ENCODE peak calls at places on chromosomes 12 and 14, in four cellular contexts. K is adipocyte; G is EL; U is CD8-positive, alpha-beta memory T cell. C is an unnamed sample.

GRCh38 chr14:95210699-95211098 is 53.4 kb upstream of the DICER1 start:
- DNase-seq in U (no peak), K (no peak), G (no peak), C (no peak)

GRCh38 chr12:48349471-48349870 is 1.2 kb downstream of the ZNF641 start:
- DNase-seq in K (peak; percentile 60), G (no peak), U (no peak), C (no peak)

GRCh38 chr14:103395245-103395644 is 10.0 kb downstream of the MARK3 start:
- DNase-seq in G (peak; percentile 71), K (peak; percentile 61), U (no peak), C (no peak)

GRCh38 chr14:94748667-94749347 is 21.1 kb downstream of the GSC start:
- DNase-seq in U (no peak), G (peak; percentile 15), K (peak; percentile 23), C (no peak)

GRCh38 chr12:101695698-101696097 is 1.7 kb upstream of the CHPT1 start:
- DNase-seq in G (peak; percentile 13), K (no peak), U (no peak), C (no peak)

GRCh38 chr14:38257500-38257899 is 1.6 kb upstream of the CLEC14A start:
- DNase-seq in K (no peak), G (peak; percentile 18), U (no peak), C (no peak)

GRCh38 chr12:89348894-89349669 is 3.2 kb downstream of the DUSP6 start:
- DNase-seq in U (no peak), K (no peak), G (no peak), C (no peak)

GRCh38 chr14:68979722-68980552 is 835 bp upstream of the ACTN1 start:
- DNase-seq in K (peak; percentile 74), U (no peak), G (peak; percentile 54), C (peak; percentile 59)

GRCh38 chr12:104050436-104050835 is 449 bp upstream of the GLT8D2 start:
- DNase-seq in U (no peak), G (peak; percentile 23), K (peak; percentile 53), C (no peak)

GRCh38 chr12:71967176-71967575 is 28.5 kb downstream of the TPH2 start:
- DNase-seq in K (no peak), U (no peak), G (no peak), C (no peak)

GRCh38 chr12:105332925-105333324 is 2.4 kb downstream of the C12orf75 start:
- DNase-seq in K (no peak), U (no peak), G (no peak), C (no peak)

GRCh38 chr14:60094306-60094897 is 2.7 kb downstream of the PCNX4 start:
- DNase-seq in G (peak; percentile 88), U (peak; percentile 5), K (no peak), C (no peak)

GRCh38 chr12:113847856-113848255 is 118.3 kb downstream of the RBM19 start:
- DNase-seq in G (no peak), U (no peak), K (no peak), C (no peak)

GRCh38 chr12:14367097-14367661 is 1.7 kb downstream of the ATF7IP start:
- DNase-seq in K (peak; percentile 71), G (peak; percentile 17), U (peak; percentile 67), C (no peak)

GRCh38 chr12:132597333-132598283 is 12.8 kb downstream of the LRCOL1 start:
- DNase-seq in U (peak; percentile 45), K (peak; percentile 53), G (peak; percentile 63), C (peak; percentile 58)

GRCh38 chr12:102054345-102054744 is 7.4 kb downstream of the WASHC3 start:
- DNase-seq in K (no peak), U (no peak), G (no peak), C (no peak)

GRCh38 chr12:40010899-40011774 is 94.7 kb downstream of the SLC2A13 start:
- DNase-seq in G (peak; percentile 67), K (peak; percentile 93), U (peak; percentile 55), C (peak; percentile 49)

GRCh38 chr12:51943346-51943745 is 8.2 kb upstream of the ACVR1B start:
- DNase-seq in K (no peak), G (no peak), U (no peak), C (no peak)

GRCh38 chr12:56838602-56839488 is 75.7 kb downstream of the HSD17B6 start:
- DNase-seq in K (peak; percentile 6), U (no peak), G (no peak), C (peak; percentile 34)